ENCODE peak calls at places on chromosome 3, in ten cellular contexts. R, F, C, N, Y, Z, E, Q, O and J are unnamed samples.

GRCh38 chr3:157865449-157865862 is 240.8 kb downstream of the SHOX2 start:
- DNase-seq in R (peak), C (peak), E (no peak), F (no peak), N (peak), Z (no peak), Q (no peak), Y (peak), O (no peak), J (peak)

GRCh38 chr3:139772539-139773500 is 95.0 kb upstream of the NMNAT3 start:
- DNase-seq in N (no peak), C (no peak), R (no peak), Y (no peak), E (peak), Q (peak), F (no peak), O (no peak), Z (no peak), J (no peak)

GRCh38 chr3:175421897-175422296 is 562.8 kb downstream of the NAALADL2 start:
- DNase-seq in Y (no peak), O (no peak), Q (no peak), Z (no peak), E (no peak), R (no peak), C (no peak), F (no peak), N (no peak), J (no peak)

GRCh38 chr3:196168808-196169391 is 42.3 kb downstream of the ZDHHC19 start:
- DNase-seq in Y (no peak), N (peak), Z (no peak), Q (no peak), F (no peak), O (peak), R (no peak), E (no peak), C (no peak), J (no peak)

GRCh38 chr3:43638594-43639447 is 17.0 kb upstream of the ANO10 start:
- DNase-seq in N (peak), F (no peak), Q (peak), C (no peak), E (peak), R (peak), Z (no peak), O (no peak), Y (no peak), J (peak)

GRCh38 chr3:183193762-183194701 is 31.5 kb upstream of the LAMP3 start:
- DNase-seq in Z (no peak), R (no peak), O (no peak), N (no peak), C (no peak), F (no peak), Q (no peak), Y (no peak), E (peak), J (no peak)

GRCh38 chr3:72848703-72849081 is 447 bp upstream of the SHQ1 start:
- DNase-seq in R (no peak), N (peak), Q (peak), F (no peak), C (peak), Z (peak), E (no peak), Y (no peak), O (peak), J (no peak)

GRCh38 chr3:155497930-155498647 is 204.6 kb upstream of the STRIT1 start:
- DNase-seq in N (no peak), O (no peak), Q (peak), F (no peak), R (peak), C (no peak), Z (no peak), Y (no peak), E (peak), J (no peak)

GRCh38 chr3:47008258-47008671 is 28.8 kb downstream of the NBEAL2 start:
- DNase-seq in N (peak), Q (no peak), C (no peak), Z (peak), R (no peak), O (no peak), E (no peak), Y (no peak), F (no peak), J (no peak)
- H3K27ac ChIP-seq in N (no peak), Q (no peak), C (no peak), Z (no peak), R (no peak), O (no peak), E (no peak), Y (no peak), F (no peak), J (no peak)

GRCh38 chr3:71395927-71396695 is 187.4 kb downstream of the FOXP1 start:
- DNase-seq in Y (no peak), O (no peak), C (no peak), Z (no peak), N (no peak), R (no peak), Q (peak), F (no peak), E (peak), J (no peak)
- H3K27ac ChIP-seq in Y (no peak), O (no peak), C (no peak), Z (no peak), N (no peak), R (no peak), Q (no peak), F (no peak), E (no peak), J (peak)

GRCh38 chr3:159733194-159733860 is 255.3 kb upstream of the IL12A start:
- DNase-seq in R (peak), C (no peak), F (no peak), O (no peak), N (no peak), E (peak), Y (peak), Z (no peak), Q (peak), J (no peak)
- H3K27ac ChIP-seq in R (peak), C (no peak), F (peak), O (peak), N (no peak), E (peak), Y (peak), Z (no peak), Q (peak), J (no peak)

GRCh38 chr3:30615615-30616346 is 9.4 kb downstream of the TGFBR2 start:
- DNase-seq in R (no peak), C (no peak), E (no peak), Z (no peak), N (no peak), Q (peak), F (no peak), O (no peak), Y (no peak), J (no peak)
- H3K27ac ChIP-seq in R (peak), C (no peak), E (no peak), Z (no peak), N (no peak), Q (no peak), F (peak), O (no peak), Y (no peak), J (peak)

GRCh38 chr3:121064121-121064520 is 156.1 kb downstream of the STXBP5L start:
- DNase-seq in Z (no peak), E (no peak), C (no peak), R (peak), O (no peak), N (no peak), F (no peak), Q (no peak), Y (no peak), J (no peak)
- H3K27ac ChIP-seq in Z (no peak), E (no peak), C (no peak), R (no peak), O (no peak), N (no peak), F (no peak), Q (no peak), Y (no peak), J (no peak)